ENCODE peak calls at places on chromosomes 2 and 18, in four cellular contexts. U, P, L and Q are unnamed samples.

GRCh38 chr2:120596191-120596781 is 139.4 kb upstream of the GLI2 start:
- DNase-seq in L (no peak), U (no peak), P (no peak), Q (no peak)

GRCh38 chr2:41668529-41668928 is 379.3 kb upstream of the PKDCC start:
- DNase-seq in P (no peak), L (no peak), U (no peak), Q (no peak)

GRCh38 chr2:28296904-28297303 is 95.8 kb upstream of the FOSL2 start:
- DNase-seq in P (no peak), U (no peak), L (peak; percentile 82), Q (no peak)

GRCh38 chr2:134218928-134219707 is 34.8 kb upstream of the MGAT5 start:
- DNase-seq in L (peak; percentile 17), P (no peak), U (no peak), Q (no peak)

GRCh38 chr18:10140928-10141327 is 227.1 kb downstream of the VAPA start:
- DNase-seq in U (no peak), L (peak; percentile 77), P (no peak), Q (no peak)

GRCh38 chr18:46073474-46074331 is 1.6 kb upstream of the PSTPIP2 start:
- DNase-seq in L (peak; percentile 75), U (peak; percentile 63), P (peak; percentile 66), Q (no peak)

GRCh38 chr18:3903341-3903740 is 453.4 kb downstream of the TGIF1 start:
- DNase-seq in U (no peak), P (no peak), L (peak; percentile 90), Q (no peak)

GRCh38 chr2:81835318-81836000 is 1530.9 kb upstream of the LRRTM1 start:
- DNase-seq in P (no peak), U (no peak), L (no peak), Q (no peak)

GRCh38 chr2:231926180-231926741 is at the start of gene NPPC:
- DNase-seq in U (peak; percentile 75), L (peak; percentile 69), P (peak; percentile 52), Q (peak; percentile 85)

GRCh38 chr2:233247744-233248143 is 3.7 kb upstream of the ATG16L1 start:
- DNase-seq in L (peak; percentile 36), U (no peak), P (no peak), Q (no peak)

GRCh38 chr2:142065156-142065555 is 65.7 kb downstream of the LRP1B start:
- DNase-seq in U (no peak), P (no peak), L (no peak), Q (no peak)

GRCh38 chr18:28729321-28729720 is 552.4 kb upstream of the CDH2 start:
- DNase-seq in P (no peak), U (no peak), L (peak; percentile 64), Q (no peak)

GRCh38 chr18:2111456-2111855 is 459.8 kb downstream of the METTL4 start:
- DNase-seq in U (no peak), P (no peak), L (peak; percentile 71), Q (no peak)

GRCh38 chr2:36333350-36334012 is 22.1 kb upstream of the CRIM1 start:
- DNase-seq in U (no peak), P (no peak), L (no peak), Q (no peak)

GRCh38 chr2:235570256-235570655 is 76.4 kb downstream of the AGAP1 start:
- DNase-seq in L (peak; percentile 66), U (no peak), P (no peak), Q (no peak)